ENCODE peak calls at places on chromosomes 11 and 22, in seven cellular contexts. W is transverse colon, O is Peyer's patch, V is upper lobe of left lung, X is breast epithelium, M is tibial nerve, S is A549. G is an unnamed sample.
A peak's percentile ranks its signal among the peaks of the same experiment; 100 is the strongest.

GRCh38 chr11:39365809-39366436 is 2093.5 kb downstream of the LRRC4C start:
- DNase-seq in W (no peak), O (no peak), V (no peak), X (no peak), M (no peak), S (no peak), G (no peak)

GRCh38 chr11:121367434-121367833 is 74.9 kb downstream of the SC5D start:
- DNase-seq in W (no peak), O (no peak), V (no peak), X (no peak), M (no peak), S (no peak), G (no peak)

GRCh38 chr22:33680632-33681031 is 239.6 kb downstream of the LARGE1 start:
- DNase-seq in W (no peak), O (no peak), V (no peak), X (no peak), M (no peak), S (no peak), G (no peak)

GRCh38 chr22:48563118-48563965 is 1264.3 kb downstream of the BRD1 start:
- DNase-seq in W (no peak), O (no peak), V (peak; percentile 54), X (no peak), M (no peak), S (no peak), G (no peak)

GRCh38 chr11:113192121-113192925 is 122.1 kb upstream of the TTC12 start:
- DNase-seq in W (no peak), O (no peak), V (no peak), X (no peak), M (no peak), S (no peak), G (no peak)

GRCh38 chr11:62088331-62088933 is 35.4 kb upstream of the INCENP start:
- DNase-seq in W (no peak), O (no peak), V (no peak), X (no peak), M (no peak), S (no peak), G (no peak)

GRCh38 chr11:78168539-78169477 is 19.6 kb downstream of the KCTD21 start:
- DNase-seq in W (peak; percentile 34), O (no peak), V (peak; percentile 46), X (no peak), M (peak; percentile 85), S (no peak), G (peak; percentile 85)

GRCh38 chr22:23533328-23533762 is 46.7 kb downstream of the IGLL1 start:
- DNase-seq in W (no peak), O (peak; percentile 68), V (no peak), X (peak; percentile 50), M (no peak), S (peak; percentile 50), G (no peak)

GRCh38 chr22:37161442-37161841 is 11.7 kb upstream of the IL2RB start:
- DNase-seq in W (no peak), O (no peak), V (no peak), X (no peak), M (no peak), S (peak; percentile 25), G (no peak)

GRCh38 chr11:100774859-100775258 is 87.8 kb downstream of the ARHGAP42 start:
- DNase-seq in W (no peak), O (no peak), V (no peak), X (no peak), M (no peak), S (no peak), G (no peak)

GRCh38 chr22:23516304-23516703 is 63.8 kb downstream of the IGLL1 start:
- DNase-seq in W (no peak), O (no peak), V (no peak), X (no peak), M (no peak), S (no peak), G (no peak)

GRCh38 chr11:61429346-61429690 is 457 bp downstream of the CPSF7 start:
- DNase-seq in W (peak; percentile 63), O (no peak), V (peak; percentile 94), X (peak; percentile 32), M (peak; percentile 28), S (peak; percentile 58), G (peak; percentile 58)

GRCh38 chr11:47494996-47495855 is 46.3 kb upstream of the RAPSN start:
- DNase-seq in W (no peak), O (no peak), V (no peak), X (no peak), M (no peak), S (no peak), G (no peak)

GRCh38 chr11:121544956-121545355 is 92.2 kb upstream of the SORL1-AS1 start:
- DNase-seq in W (no peak), O (no peak), V (no peak), X (no peak), M (no peak), S (no peak), G (no peak)

GRCh38 chr11:690738-691633 is 4.0 kb downstream of the DEAF1 start:
- DNase-seq in W (peak; percentile 68), O (no peak), V (no peak), X (no peak), M (no peak), S (no peak), G (no peak)

GRCh38 chr11:82826526-82826925 is 73.7 kb downstream of the PRCP start:
- DNase-seq in W (no peak), O (no peak), V (no peak), X (no peak), M (no peak), S (no peak), G (no peak)

GRCh38 chr11:79415411-79415810 is 25.4 kb downstream of the TENM4 start:
- DNase-seq in W (no peak), O (no peak), V (no peak), X (no peak), M (no peak), S (no peak), G (no peak)

DNA sequence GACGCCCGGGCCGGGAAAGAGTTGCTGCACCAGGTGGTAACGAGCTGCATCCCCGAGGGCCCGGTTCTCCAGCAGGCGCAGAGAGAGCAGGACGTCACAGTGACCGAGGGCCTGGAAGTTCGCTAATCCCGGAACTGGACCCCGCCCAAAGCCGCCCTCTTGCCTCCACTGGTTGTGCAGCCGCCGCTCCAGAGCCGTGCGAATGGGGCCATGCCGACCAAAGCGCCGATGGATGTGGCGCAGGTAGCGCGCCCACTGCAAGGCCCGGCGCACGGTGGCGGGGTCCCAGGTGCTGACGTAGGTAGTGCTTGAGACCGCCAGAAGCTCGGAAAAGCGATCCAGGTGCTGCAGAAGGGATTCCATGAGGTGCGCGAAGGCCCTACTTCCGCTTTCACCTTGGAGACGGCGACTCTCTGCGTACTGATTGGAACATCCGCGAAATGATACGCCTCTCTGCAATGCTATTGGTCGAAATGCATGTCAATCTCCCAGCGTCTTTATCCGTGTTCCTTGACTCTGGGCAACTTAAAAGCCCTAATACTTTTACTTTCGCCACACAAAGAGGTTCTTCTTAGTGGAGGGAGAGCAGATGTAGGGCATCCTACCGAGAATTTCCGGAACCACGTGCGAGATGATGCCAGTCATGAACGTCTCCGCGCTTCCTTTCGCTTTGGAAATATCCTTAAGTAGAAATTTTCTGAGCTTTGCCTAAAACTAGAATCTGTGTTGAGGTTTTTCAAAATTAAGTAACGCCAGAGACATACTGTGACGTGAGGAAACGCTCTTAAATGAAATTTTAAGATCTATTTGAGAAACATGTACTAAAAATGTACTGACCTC is at the start of gene FANCF:
- DNase-seq in W (peak; percentile 96), O (peak; percentile 96), V (peak; percentile 94), X (peak; percentile 96), M (peak; percentile 99), S (peak; percentile 86), G (peak; percentile 97)
- TF ChIP-seq POLR2A in W (peak; percentile 55), O (peak; percentile 54), V (no peak), X (no peak), M (peak; percentile 37), S (peak; percentile 42), G (no peak)

DNA sequence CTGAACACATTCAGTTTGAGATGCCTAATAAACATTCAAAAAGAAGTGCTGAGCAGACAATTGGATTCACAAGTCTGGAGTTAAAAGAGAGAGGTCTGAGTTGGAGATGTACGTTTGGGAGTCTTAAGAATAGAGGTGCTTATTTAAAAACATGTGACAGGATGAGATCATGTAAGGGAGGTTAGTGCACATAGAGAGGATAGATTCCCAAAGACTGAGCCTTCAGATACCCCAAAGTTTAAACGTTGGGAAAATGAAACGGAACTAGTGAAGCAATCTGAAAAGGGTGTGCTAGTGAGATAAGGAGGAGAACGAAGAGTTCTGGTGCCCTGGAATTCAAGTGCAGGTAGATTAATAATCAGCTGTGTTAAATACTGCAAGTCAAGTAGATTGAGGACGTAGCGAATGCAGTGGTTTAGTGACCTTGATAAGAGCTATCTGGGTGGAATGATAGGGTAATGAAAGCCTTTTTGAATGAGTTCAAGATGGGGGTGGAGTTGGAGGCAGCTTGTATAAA is 63.7 kb downstream of the HIPK3 start:
- DNase-seq in W (no peak), O (no peak), V (no peak), X (no peak), M (no peak), S (no peak), G (no peak)
- H3K4me3 ChIP-seq in W (no peak overlapping the region), O (no peak overlapping the region), V (peak overlapping the region; percentile 2), X (no peak overlapping the region), M (no peak overlapping the region), S (no peak overlapping the region), G (no peak overlapping the region)

GRCh38 chr11:102452461-102453285 is at the start of gene TMEM123:
- DNase-seq in W (peak; percentile 89), O (peak; percentile 88), V (peak; percentile 97), X (peak; percentile 61), M (peak; percentile 67), S (peak; percentile 48), G (peak; percentile 84)
- H3K4me1 ChIP-seq in W (peaks cover 60% of the 10 kb centered on the region), O (no peaks in the 10 kb centered on the region), V (peaks cover 43% of the 10 kb centered on the region), X (peaks cover 12% of the 10 kb centered on the region), M (peaks cover 11% of the 10 kb centered on the region), S (peaks cover 76% of the 10 kb centered on the region), G (no peaks in the 10 kb centered on the region)

GRCh38 chr11:72813740-72814138 is 472 bp upstream of the ATG16L2 start:
- DNase-seq in W (peak; percentile 87), O (peak; percentile 93), V (peak; percentile 97), X (no peak), M (peak; percentile 59), S (peak; percentile 61), G (peak; percentile 74)
- TF ChIP-seq POLR2A in W (no peak), O (peak; percentile 52), V (no peak), X (no peak), M (peak; percentile 41), S (peak; percentile 94), G (no peak)